ENCODE peak calls at places on chromosomes 4 and X, in five cellular contexts. One of them, this sample, is unnamed.

GRCh38 chrX:35890699-35891098 is 28.8 kb upstream of the CFAP47 start:
- DNase-seq in stimulated activated CD4-positive, alpha-beta T cell treated with anti-CD3 and anti-CD28 coated beads, TNF-alpha, amount 100 ng/mL, for 1 hour: no peak
- DNase-seq in NCI-H345: peak
- DNase-seq in AG08395: no peak
- DNase-seq in GF-D8: no peak
- DNase-seq in this sample: peak

GRCh38 chrX:119622356-119623232 is 16.4 kb upstream of the NKRF start:
- DNase-seq in stimulated activated CD4-positive, alpha-beta T cell treated with anti-CD3 and anti-CD28 coated beads, TNF-alpha, amount 100 ng/mL, for 1 hour: no peak
- DNase-seq in NCI-H345: no peak
- DNase-seq in AG08395: peak
- DNase-seq in GF-D8: no peak
- DNase-seq in this sample: peak

GRCh38 chr4:108751321-108751720 is 11.5 kb downstream of the ETNPPL start:
- DNase-seq in stimulated activated CD4-positive, alpha-beta T cell treated with anti-CD3 and anti-CD28 coated beads, TNF-alpha, amount 100 ng/mL, for 1 hour: no peak
- DNase-seq in NCI-H345: no peak
- DNase-seq in AG08395: no peak
- DNase-seq in GF-D8: no peak
- DNase-seq in this sample: no peak

GRCh38 chr4:107213880-107214279 is 177.8 kb upstream of the DKK2 start:
- DNase-seq in stimulated activated CD4-positive, alpha-beta T cell treated with anti-CD3 and anti-CD28 coated beads, TNF-alpha, amount 100 ng/mL, for 1 hour: no peak
- DNase-seq in NCI-H345: no peak
- DNase-seq in AG08395: peak
- DNase-seq in GF-D8: no peak
- DNase-seq in this sample: no peak

GRCh38 chr4:95672811-95673210 is 124.0 kb upstream of the UNC5C start:
- DNase-seq in stimulated activated CD4-positive, alpha-beta T cell treated with anti-CD3 and anti-CD28 coated beads, TNF-alpha, amount 100 ng/mL, for 1 hour: no peak
- DNase-seq in NCI-H345: no peak
- DNase-seq in AG08395: no peak
- DNase-seq in GF-D8: no peak
- DNase-seq in this sample: no peak

GRCh38 chr4:88533937-88534750 is 10.6 kb upstream of the PYURF start:
- DNase-seq in stimulated activated CD4-positive, alpha-beta T cell treated with anti-CD3 and anti-CD28 coated beads, TNF-alpha, amount 100 ng/mL, for 1 hour: no peak
- DNase-seq in NCI-H345: no peak
- DNase-seq in AG08395: peak
- DNase-seq in GF-D8: no peak
- DNase-seq in this sample: no peak

GRCh38 chr4:41957634-41958033 is 22.4 kb downstream of the TMEM33 start:
- DNase-seq in stimulated activated CD4-positive, alpha-beta T cell treated with anti-CD3 and anti-CD28 coated beads, TNF-alpha, amount 100 ng/mL, for 1 hour: no peak
- DNase-seq in NCI-H345: no peak
- DNase-seq in AG08395: no peak
- DNase-seq in GF-D8: peak
- DNase-seq in this sample: peak

GRCh38 chr4:38097818-38098217 is 137.6 kb downstream of the PTTG2 start:
- DNase-seq in stimulated activated CD4-positive, alpha-beta T cell treated with anti-CD3 and anti-CD28 coated beads, TNF-alpha, amount 100 ng/mL, for 1 hour: no peak
- DNase-seq in NCI-H345: no peak
- DNase-seq in AG08395: no peak
- DNase-seq in GF-D8: no peak
- DNase-seq in this sample: no peak

GRCh38 chr4:16418814-16419213 is 192.5 kb upstream of the TAPT1 start:
- DNase-seq in stimulated activated CD4-positive, alpha-beta T cell treated with anti-CD3 and anti-CD28 coated beads, TNF-alpha, amount 100 ng/mL, for 1 hour: no peak
- DNase-seq in NCI-H345: no peak
- DNase-seq in AG08395: no peak
- DNase-seq in GF-D8: no peak
- DNase-seq in this sample: no peak

GRCh38 chr4:125198916-125199315 is 115.8 kb upstream of the FAT4 start:
- DNase-seq in stimulated activated CD4-positive, alpha-beta T cell treated with anti-CD3 and anti-CD28 coated beads, TNF-alpha, amount 100 ng/mL, for 1 hour: no peak
- DNase-seq in NCI-H345: no peak
- DNase-seq in AG08395: peak
- DNase-seq in GF-D8: no peak
- DNase-seq in this sample: no peak

GRCh38 chr4:121256346-121256745 is 92.2 kb upstream of the TNIP3 start:
- DNase-seq in stimulated activated CD4-positive, alpha-beta T cell treated with anti-CD3 and anti-CD28 coated beads, TNF-alpha, amount 100 ng/mL, for 1 hour: peak
- DNase-seq in NCI-H345: no peak
- DNase-seq in AG08395: peak
- DNase-seq in GF-D8: no peak
- DNase-seq in this sample: no peak

GRCh38 chr4:106971586-106971985 is 64.5 kb downstream of the DKK2 start:
- DNase-seq in stimulated activated CD4-positive, alpha-beta T cell treated with anti-CD3 and anti-CD28 coated beads, TNF-alpha, amount 100 ng/mL, for 1 hour: no peak
- DNase-seq in NCI-H345: no peak
- DNase-seq in AG08395: no peak
- DNase-seq in GF-D8: no peak
- DNase-seq in this sample: no peak

GRCh38 chrX:138847930-138848329 is 136.4 kb upstream of the FGF13 start:
- DNase-seq in stimulated activated CD4-positive, alpha-beta T cell treated with anti-CD3 and anti-CD28 coated beads, TNF-alpha, amount 100 ng/mL, for 1 hour: no peak
- DNase-seq in NCI-H345: no peak
- DNase-seq in AG08395: peak
- DNase-seq in GF-D8: no peak
- DNase-seq in this sample: no peak